ENCODE peak calls at places on chromosome 17, in ten cellular contexts. K is amniotic stem cell; O is heart right ventricle; V is H9; R is activated T-cell treated with anti-CD3 and anti-CD28 coated beads for 1 hour; D is activated CD8-positive, alpha-beta T cell treated with anti-CD3 and anti-CD28 coated beads, Interleukin-2, amount 10 ng/mL, durations not matched to agents 7 days and 5 days; T is fibroblast of the conjunctiva; U is activated naive CD4-positive, alpha-beta T cell; W is Calu3; H is activated CD4-positive, alpha-beta T cell treated with anti-CD3 and anti-CD28 coated beads, Interleukin-2, amount 50 U/mL, for 1 hour. L is an unnamed sample.
A peak's percentile ranks its signal among the peaks of the same experiment; 100 is the strongest.

GRCh38 chr17:48546924-48547838 is 2.3 kb upstream of the HOXB2 start:
- DNase-seq in K (no peak), W (no peak), O (no peak), V (no peak), D (no peak), U (no peak), H (no peak), T (no peak), R (no peak), L (no peak)

GRCh38 chr17:81331527-81332043 is 36.5 kb upstream of the SLC38A10 start:
- DNase-seq in H (no peak), O (no peak), T (no peak), R (no peak), V (peak; percentile 37), D (no peak), U (no peak), W (no peak), K (no peak), L (no peak)

GRCh38 chr17:45022655-45023339 is 28.6 kb downstream of the DCAKD start:
- DNase-seq in K (no peak), U (no peak), O (no peak), R (no peak), H (no peak), T (no peak), W (no peak), D (no peak), V (no peak), L (no peak)

GRCh38 chr17:36008998-36009665 is 7.8 kb upstream of the CCL15 start:
- DNase-seq in H (no peak), T (no peak), K (no peak), U (no peak), O (no peak), W (no peak), V (peak; percentile 50), D (peak; percentile 27), R (no peak), L (no peak)

GRCh38 chr17:71252446-71252845 is 868.4 kb upstream of the SOX9 start:
- DNase-seq in T (no peak), O (no peak), K (no peak), W (no peak), H (no peak), R (no peak), V (no peak), U (no peak), D (no peak), L (no peak)

GRCh38 chr17:2151634-2152033 is 96.7 kb downstream of the HIC1 start:
- DNase-seq in K (no peak), H (no peak), W (no peak), U (no peak), V (no peak), D (no peak), T (no peak), O (no peak), R (no peak), L (no peak)

GRCh38 chr17:13346996-13347762 is 254.6 kb downstream of the HS3ST3A1 start:
- DNase-seq in H (no peak), W (no peak), T (peak; percentile 76), U (no peak), O (no peak), R (no peak), V (no peak), D (no peak), K (peak; percentile 29), L (no peak)

GRCh38 chr17:57995076-57995956 is 7.3 kb upstream of the VEZF1 start:
- DNase-seq in W (peak; percentile 55), V (peak; percentile 84), U (peak; percentile 7), T (peak; percentile 82), R (peak; percentile 22), H (peak; percentile 46), O (peak; percentile 29), K (peak; percentile 30), D (peak; percentile 64), L (no peak)

GRCh38 chr17:57671546-57672204 is 73.4 kb downstream of the CCDC182 start:
- DNase-seq in W (peak; percentile 64), D (peak; percentile 87), U (peak; percentile 50), R (peak; percentile 51), V (peak; percentile 95), O (peak; percentile 77), T (peak; percentile 63), K (peak; percentile 14), H (peak; percentile 67), L (peak; percentile 82)

GRCh38 chr17:79089720-79090502 is 15.3 kb downstream of the ENGASE start:
- DNase-seq in K (no peak), O (no peak), T (no peak), U (no peak), H (no peak), D (no peak), R (no peak), W (no peak), V (no peak), L (no peak)

GRCh38 chr17:45700171-45701090 is 83.7 kb upstream of the CRHR1 start:
- DNase-seq in H (no peak), O (no peak), V (no peak), R (no peak), W (no peak), U (no peak), T (no peak), K (no peak), D (no peak), L (no peak)

GRCh38 chr17:42660692-42661345 is 1.7 kb downstream of the TUBG2 start:
- DNase-seq in O (no peak), W (no peak), R (no peak), K (no peak), T (no peak), D (no peak), H (no peak), V (no peak), U (no peak), L (no peak)

GRCh38 chr17:9011001-9011400 is 10.3 kb upstream of the NTN1 start:
- DNase-seq in D (no peak), R (no peak), W (no peak), K (no peak), H (no peak), U (no peak), V (no peak), T (no peak), O (no peak), L (no peak)

GRCh38 chr17:43556292-43556691 is 10.2 kb upstream of the ETV4 start:
- DNase-seq in R (no peak), T (peak; percentile 39), V (no peak), W (peak; percentile 30), O (no peak), H (no peak), D (no peak), U (no peak), K (no peak), L (no peak)

GRCh38 chr17:43905985-43906852 is 1.1 kb downstream of the MPP2 start:
- DNase-seq in D (peak; percentile 31), U (peak; percentile 28), V (peak; percentile 94), H (peak; percentile 51), W (peak; percentile 59), R (peak; percentile 28), O (peak; percentile 69), T (peak; percentile 12), K (peak; percentile 26), L (peak; percentile 84)

GRCh38 chr17:27959382-27959709 is 66.2 kb upstream of the LYRM9 start:
- DNase-seq in D (no peak), T (no peak), K (no peak), W (no peak), V (no peak), U (no peak), H (no peak), R (no peak), O (no peak), L (no peak)

GRCh38 chr17:45906237-45906636 is 11.9 kb downstream of the MAPT start:
- DNase-seq in V (no peak), U (no peak), R (no peak), D (no peak), W (no peak), T (no peak), K (no peak), O (no peak), H (no peak), L (no peak)

GRCh38 chr17:67289174-67289876 is 44.3 kb upstream of the HELZ start:
- DNase-seq in H (no peak), V (peak; percentile 41), U (no peak), T (peak; percentile 79), W (no peak), O (peak; percentile 87), K (no peak), D (no peak), R (no peak), L (peak; percentile 35)

GRCh38 chr17:3740611-3741073 is 16.9 kb downstream of the HASPIN start:
- DNase-seq in T (no peak), U (no peak), K (no peak), V (no peak), R (no peak), H (no peak), W (no peak), D (peak; percentile 48), O (no peak), L (no peak)

GRCh38 chr17:60147553-60148241 is 2.1 kb upstream of the CA4 start:
- DNase-seq in T (no peak), H (no peak), W (no peak), D (no peak), U (no peak), K (no peak), O (no peak), V (no peak), R (no peak), L (no peak)

GRCh38 chr17:82081966-82082365 is 16.1 kb downstream of the FASN start:
- DNase-seq in R (no peak), H (no peak), V (no peak), U (no peak), W (no peak), T (no peak), K (no peak), D (no peak), O (no peak), L (no peak)

GRCh38 chr17:15965510-15965909 is 20.6 kb downstream of the ADORA2B start:
- DNase-seq in V (peak; percentile 61), H (no peak), R (no peak), T (no peak), O (no peak), D (no peak), U (no peak), W (no peak), K (no peak), L (no peak)